ENCODE peak calls at places on chromosomes 5 and 9, in four cellular contexts. B is H9, E is sigmoid colon, J is astrocyte of the spinal cord. Q is an unnamed sample.

GRCh38 chr5:14882658-14883580 is 11.3 kb upstream of the ANKH start:
- DNase-seq in B (no peak), E (no peak), J (no peak), Q (no peak)

GRCh38 chr5:124235031-124235562 is 511.3 kb downstream of the ZNF608 start:
- DNase-seq in B (no peak), E (no peak), J (no peak), Q (no peak)

GRCh38 chr9:121599186-121599871 is 52.1 kb upstream of the DAB2IP start:
- DNase-seq in B (peak; percentile 94), E (peak; percentile 90), J (no peak), Q (no peak)

GRCh38 chr5:1429066-1429465 is 16.2 kb downstream of the SLC6A3 start:
- DNase-seq in B (peak; percentile 10), E (peak; percentile 43), J (no peak), Q (no peak)

GRCh38 chr9:124248992-124249391 is 8.8 kb upstream of the NEK6 start:
- DNase-seq in B (no peak), E (peak; percentile 24), J (no peak), Q (no peak)

GRCh38 chr9:124852829-124853531 is at the start of gene WDR38:
- DNase-seq in B (peak; percentile 88), E (peak; percentile 85), J (peak; percentile 77), Q (peak; percentile 63)

GRCh38 chr9:94159069-94159915 is 75.0 kb downstream of the PTPDC1 start:
- DNase-seq in B (no peak), E (no peak), J (no peak), Q (no peak)

GRCh38 chr5:81971086-81971693 is 633 bp upstream of the ATG10 start:
- DNase-seq in B (no peak), E (no peak), J (peak; percentile 62), Q (peak; percentile 1)

GRCh38 chr9:134433101-134433500 is 106.8 kb downstream of the RXRA start:
- DNase-seq in B (no peak), E (peak; percentile 85), J (peak; percentile 32), Q (peak; percentile 49)

GRCh38 chr5:1643651-1644392 is 120.1 kb upstream of the LPCAT1 start:
- DNase-seq in B (peak; percentile 57), E (no peak), J (no peak), Q (peak; percentile 4)

GRCh38 chr5:150541895-150542294 is 34.0 kb downstream of the NDST1 start:
- DNase-seq in B (no peak), E (no peak), J (no peak), Q (peak; percentile 57)

GRCh38 chr5:96257904-96258303 is 175.1 kb downstream of the PCSK1 start:
- DNase-seq in B (no peak), E (no peak), J (peak; percentile 77), Q (peak; percentile 67)

GRCh38 chr9:893843-894420 is 52.4 kb downstream of the DMRT1 start:
- DNase-seq in B (peak; percentile 62), E (no peak), J (peak; percentile 52), Q (peak; percentile 48)

GRCh38 chr5:402615-403359 is 40.2 kb upstream of the EXOC3 start:
- DNase-seq in B (no peak), E (peak; percentile 53), J (no peak), Q (no peak)

GRCh38 chr9:97615439-97616072 is 17.6 kb downstream of the TSTD2 start:
- DNase-seq in B (no peak), E (peak; percentile 81), J (peak; percentile 68), Q (peak; percentile 45)

GRCh38 chr9:2292733-2293132 is 277.6 kb downstream of the SMARCA2 start:
- DNase-seq in B (no peak), E (no peak), J (no peak), Q (no peak)

GRCh38 chr5:14129123-14129522 is 14.0 kb upstream of the TRIO start:
- DNase-seq in B (no peak), E (no peak), J (no peak), Q (no peak)

GRCh38 chr5:59390074-59390659 is 503.4 kb downstream of the PDE4D start:
- DNase-seq in B (no peak), E (no peak), J (peak; percentile 37), Q (peak; percentile 21)

DNA sequence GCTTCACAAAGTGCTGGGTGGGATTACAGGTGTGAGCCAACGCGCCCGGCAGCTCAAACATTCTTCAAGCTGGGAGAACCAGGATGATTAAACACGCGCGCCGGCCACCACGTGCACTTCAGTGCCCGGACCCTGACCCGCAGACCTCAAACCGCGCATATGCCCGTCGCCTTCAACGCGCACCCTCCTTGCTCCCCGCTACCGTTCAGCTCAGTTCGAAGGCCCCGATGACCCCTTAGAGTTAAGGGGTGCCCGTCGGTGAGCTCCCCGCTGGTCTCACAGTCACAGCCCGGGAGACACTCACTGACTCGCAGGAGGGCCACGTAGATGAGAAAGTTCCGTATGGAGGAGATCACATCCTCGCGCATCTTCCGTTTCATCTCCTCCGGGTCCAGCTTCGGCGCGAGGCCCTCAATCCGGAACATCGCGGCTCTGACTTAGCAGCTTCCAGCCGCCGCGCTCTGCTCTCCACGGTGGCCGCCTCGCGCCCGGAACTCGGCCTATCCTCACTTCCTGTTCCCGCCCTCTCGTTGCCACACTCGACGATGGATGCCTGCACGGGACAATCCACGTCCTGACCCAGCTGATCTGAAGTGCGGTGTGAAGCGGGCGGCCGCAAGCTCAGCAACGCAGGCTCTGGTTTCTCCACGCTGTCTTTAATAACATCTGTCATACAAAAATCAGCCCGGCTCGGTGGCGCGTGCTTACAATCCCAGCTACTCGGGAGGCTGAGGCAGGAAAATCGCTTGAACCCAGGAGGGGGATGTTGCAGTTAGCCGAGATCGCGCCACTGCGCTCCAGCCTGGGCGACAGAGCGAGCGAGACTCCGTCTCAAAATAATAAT is at the start of gene TOMM5:
- DNase-seq in B (peak; percentile 91), E (peak; percentile 96), J (peak; percentile 92), Q (peak; percentile 94)
- TF ChIP-seq CTCF in B (no peak), E (no peak), J (no peak), Q (no peak)

GRCh38 chr9:90547896-90548295 is 94.7 kb downstream of the DIRAS2 start:
- DNase-seq in B (no peak), E (no peak), J (no peak), Q (no peak)
- TF ChIP-seq CTCF in B (peak; percentile 44), E (no peak), J (peak; percentile 13), Q (no peak)

GRCh38 chr5:133387091-133387490 is 225.2 kb downstream of the FSTL4 start:
- DNase-seq in B (peak; percentile 7), E (peak; percentile 25), J (no peak), Q (no peak)
- TF ChIP-seq CTCF in B (no peak), E (no peak), J (no peak), Q (no peak)

GRCh38 chr5:147819371-147819770 is 12.1 kb downstream of the SPINK1 start:
- DNase-seq in B (no peak), E (no peak), J (no peak), Q (no peak)
- TF ChIP-seq CTCF in B (no peak), E (no peak), J (no peak), Q (no peak)

GRCh38 chr5:159737263-159737662 is 179.0 kb upstream of the ADRA1B start:
- DNase-seq in B (no peak), E (no peak), J (peak; percentile 23), Q (no peak)

GRCh38 chr5:159736844-159737243 is 179.4 kb upstream of the ADRA1B start:
- DNase-seq in B (no peak), E (no peak), J (no peak), Q (no peak)

GRCh38 chr5:159734366-159734765 is 181.9 kb upstream of the ADRA1B start:
- DNase-seq in B (no peak), E (no peak), J (no peak), Q (no peak)

GRCh38 chr5:159735036-159735435 is 181.2 kb upstream of the ADRA1B start:
- DNase-seq in B (no peak), E (no peak), J (no peak), Q (no peak)

GRCh38 chr5:159735749-159736660 is 180.3 kb upstream of the ADRA1B start:
- DNase-seq in B (no peak), E (no peak), J (peak; percentile 30), Q (no peak)
- TF ChIP-seq CTCF in B (no peak), E (no peak), J (no peak), Q (no peak)

DNA sequence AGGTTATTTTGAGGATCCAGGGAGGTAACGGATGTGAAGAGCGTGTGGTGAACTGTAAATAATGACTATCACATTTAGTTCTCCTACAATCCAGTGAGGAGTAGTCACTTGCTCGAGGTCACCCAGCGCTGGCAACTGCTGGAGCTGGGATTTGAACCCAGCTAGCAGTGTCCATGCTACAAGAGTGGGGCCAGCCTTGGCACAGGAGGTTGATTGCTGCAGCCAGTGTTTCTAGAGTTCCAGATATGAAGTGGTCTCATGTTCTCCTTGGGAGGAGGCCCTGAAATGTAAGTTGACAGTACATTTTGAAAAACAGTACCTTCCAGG is 765 bp downstream of the CCDC107 start:
- DNase-seq in B (no peak), E (peak; percentile 84), J (peak; percentile 64), Q (peak; percentile 67)
- TF ChIP-seq CTCF in B (no peak), E (no peak), J (no peak), Q (no peak)

DNA sequence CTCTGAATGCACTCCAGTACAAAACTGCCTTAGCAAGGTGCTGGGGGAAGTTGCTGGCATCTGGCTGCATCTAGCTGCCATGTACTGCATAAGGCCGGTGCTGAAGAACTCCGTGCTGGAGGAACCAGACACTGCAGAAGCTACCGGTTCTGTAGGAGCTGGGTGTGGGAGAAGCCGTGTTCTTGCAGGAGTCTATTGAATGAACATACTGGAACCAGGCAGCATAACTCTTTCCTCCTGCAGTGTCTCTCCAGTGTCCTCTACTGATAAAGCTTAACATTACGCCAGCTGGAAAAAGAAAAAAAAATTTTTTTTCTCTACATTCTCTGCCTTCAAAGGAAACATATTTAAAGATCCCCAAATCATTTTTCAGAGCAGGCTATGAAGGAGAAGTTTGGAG is 38.5 kb downstream of the VPS13A start:
- DNase-seq in B (no peak), E (no peak), J (peak; percentile 19), Q (no peak)
- TF ChIP-seq CTCF in B (peak; percentile 44), E (peak; percentile 11), J (peak; percentile 44), Q (peak; percentile 59)

Q was measured in HFFc6.